ENCODE peak calls at places on chromosomes 2 and 18, in eight cellular contexts. X is mesendoderm; U is fibroblast of pulmonary artery; F is LNCaP clone FGC; Y is fibroblast of mammary gland; P is dorsolateral prefrontal cortex; M is Jurkat, Clone E6-1; W is trophoblast cell. V is an unnamed sample.

GRCh38 chr2:49901202-49901865 is 747.0 kb upstream of the FSHR start:
- DNase-seq in X (no peak), U (no peak), F (no peak), Y (no peak), P (no peak), M (no peak), W (no peak), V (no peak)

GRCh38 chr2:30756051-30756719 is 51.1 kb downstream of the CAPN13 start:
- DNase-seq in X (peak; percentile 96), U (no peak), F (peak; percentile 87), Y (no peak), P (no peak), M (no peak), W (peak; percentile 37), V (no peak)

GRCh38 chr2:39994151-39994550 is 215.1 kb upstream of the THUMPD2 start:
- DNase-seq in X (no peak), U (peak; percentile 65), F (no peak), Y (peak; percentile 90), P (no peak), M (no peak), W (no peak), V (peak; percentile 84)

GRCh38 chr18:74546751-74547530 is 12.6 kb downstream of the CNDP1 start:
- DNase-seq in X (no peak), U (peak; percentile 56), F (no peak), Y (peak; percentile 69), P (no peak), M (no peak), W (no peak), V (peak; percentile 94)

GRCh38 chr2:217864960-217865359 is 137.8 kb downstream of the TNS1 start:
- DNase-seq in X (no peak), U (no peak), F (no peak), Y (no peak), P (no peak), M (no peak), W (no peak), V (no peak)

GRCh38 chr18:79402977-79403722 is 7.4 kb downstream of the NFATC1 start:
- DNase-seq in X (no peak), U (peak; percentile 47), F (no peak), Y (no peak), P (no peak), M (no peak), W (no peak), V (peak; percentile 53)

GRCh38 chr2:218733615-218734021 is 23.0 kb downstream of the TTLL4 start:
- DNase-seq in X (no peak), U (peak; percentile 96), F (no peak), Y (peak; percentile 91), P (no peak), M (no peak), W (peak; percentile 10), V (peak; percentile 78)

GRCh38 chr18:56402872-56403516 is 235.4 kb downstream of the TXNL1 start:
- DNase-seq in X (no peak), U (peak; percentile 90), F (no peak), Y (peak; percentile 93), P (no peak), M (no peak), W (no peak), V (peak; percentile 95)

GRCh38 chr2:27221166-27221565 is 4.0 kb downstream of the CAD start:
- DNase-seq in X (no peak), U (no peak), F (no peak), Y (no peak), P (no peak), M (no peak), W (no peak), V (no peak)

GRCh38 chr2:239397856-239398470 is 2.9 kb downstream of the HDAC4 start:
- DNase-seq in X (no peak), U (no peak), F (no peak), Y (no peak), P (no peak), M (no peak), W (no peak), V (no peak)

GRCh38 chr2:3492951-3493609 is 26.3 kb downstream of the ADI1 start:
- DNase-seq in X (no peak), U (peak; percentile 91), F (no peak), Y (peak; percentile 98), P (no peak), M (no peak), W (no peak), V (peak; percentile 95)
- H3K4me3 ChIP-seq in X (no peak overlapping the region), U (peak overlapping the region; percentile 12), F (no peak overlapping the region), Y (peak overlapping the region; percentile 20), P (no peak overlapping the region), M (no peak overlapping the region), W (no peak overlapping the region), V (peak overlapping the region; percentile 53)

DNA sequence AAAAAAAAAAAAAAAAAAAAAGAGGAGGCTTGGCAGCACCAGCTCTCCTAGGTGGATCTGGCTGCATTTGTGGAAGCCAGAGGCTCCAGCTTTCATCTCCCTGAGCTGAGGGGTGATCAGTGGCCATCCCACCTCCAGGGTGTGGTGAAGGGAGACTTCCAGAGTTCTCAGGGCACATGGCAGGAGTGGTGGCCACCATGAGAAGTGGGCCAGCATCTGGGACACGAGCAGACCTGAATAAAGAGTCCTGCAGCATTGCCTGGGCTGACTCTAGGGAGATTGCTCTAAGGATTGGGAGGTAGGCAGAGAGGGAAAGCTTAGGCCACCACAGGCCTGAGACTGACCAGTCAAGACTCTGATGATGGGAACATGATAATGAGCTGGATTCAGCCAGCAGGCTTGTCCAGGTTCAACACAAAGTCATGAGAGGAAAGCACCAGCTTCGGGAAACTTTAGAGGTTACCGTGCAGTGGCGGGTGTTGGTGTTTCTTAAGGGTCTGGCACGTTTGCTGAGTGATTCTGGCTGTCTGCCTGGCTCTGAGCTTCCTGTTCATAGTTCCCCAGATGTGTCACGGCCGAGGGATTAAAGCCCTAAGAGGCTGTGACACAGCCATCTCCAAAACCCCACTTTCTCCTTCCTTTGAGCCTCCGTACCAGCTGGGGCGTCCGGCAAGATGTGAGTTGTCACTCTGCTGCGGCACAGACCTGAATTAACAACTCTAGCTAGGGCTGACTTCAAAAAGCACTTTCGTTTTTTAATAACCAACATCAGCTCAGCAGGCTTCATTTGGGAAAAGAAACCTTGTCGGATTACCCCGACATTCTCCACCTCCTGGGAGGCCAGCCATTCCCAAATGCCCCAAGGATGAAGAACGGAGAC is 38.3 kb upstream of the IL1R1 start:
- DNase-seq in X (no peak), U (peak; percentile 98), F (no peak), Y (peak; percentile 97), P (no peak), M (no peak), W (no peak), V (peak; percentile 99)
- H3K4me3 ChIP-seq in X (no peak overlapping the region), U (peak overlapping the region; percentile 82), F (no peak overlapping the region), Y (peak overlapping the region; percentile 57), P (peak overlapping the region; percentile 25), M (no peak overlapping the region), W (no peak overlapping the region), V (peak overlapping the region; percentile 79)

DNA sequence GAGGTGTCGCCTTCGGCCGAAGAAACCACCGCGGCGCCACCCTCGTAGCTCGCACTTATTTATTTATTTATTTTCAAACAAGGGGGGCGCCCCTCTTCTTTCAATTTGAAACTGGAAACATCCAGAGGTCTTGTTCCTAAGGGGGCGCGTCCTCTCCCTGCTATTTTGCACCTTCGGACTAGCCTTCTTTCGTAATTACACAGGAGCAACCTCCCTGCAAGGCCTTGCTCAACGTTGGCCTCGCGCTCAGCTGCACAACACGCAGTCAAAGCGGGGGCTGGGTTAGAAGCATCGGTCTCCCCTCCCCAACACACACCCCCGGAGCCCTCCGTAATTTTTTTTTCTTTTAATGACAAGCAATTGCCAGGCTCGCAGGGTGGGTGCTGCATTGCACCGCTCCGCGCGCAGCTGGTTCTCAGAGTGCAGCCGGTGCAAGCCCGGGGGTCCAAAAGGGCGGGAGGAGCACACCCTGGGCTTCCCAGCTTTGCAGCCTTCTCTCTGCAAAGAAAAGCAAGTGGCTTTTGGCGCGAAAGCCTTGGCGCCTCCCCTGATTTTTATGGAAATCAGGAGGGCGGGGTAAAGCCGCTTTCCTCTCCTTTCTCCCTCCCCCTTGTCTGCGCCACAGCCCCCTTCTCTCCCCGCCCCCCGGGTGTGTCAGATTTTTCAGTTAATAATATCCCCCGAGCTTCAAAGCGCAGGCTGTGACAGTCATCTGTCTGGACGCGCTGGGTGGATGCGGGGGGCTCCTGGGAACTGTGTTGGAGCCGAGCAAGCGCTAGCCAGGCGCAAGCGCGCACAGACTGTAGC is at the start of gene MYCN:
- DNase-seq in X (peak; percentile 98), U (peak; percentile 42), F (no peak), Y (peak; percentile 36), P (peak; percentile 14), M (peak; percentile 89), W (peak; percentile 79), V (peak; percentile 14)
- H3K4me3 ChIP-seq in X (peak within 1 kb of the TSS; percentile 85), U (peak within 1 kb of the TSS; percentile 33), F (no peak within 1 kb of the TSS), Y (no peak within 1 kb of the TSS), P (peak within 1 kb of the TSS; percentile 66), M (peak within 1 kb of the TSS; percentile 66), W (peak within 1 kb of the TSS; percentile 92), V (peak within 1 kb of the TSS; percentile 22)

GRCh38 chr2:99708231-99708630 is 218.4 kb upstream of the REV1 start:
- DNase-seq in X (peak; percentile 49), U (no peak), F (no peak), Y (no peak), P (peak; percentile 17), M (no peak), W (no peak), V (no peak)

GRCh38 chr2:99709229-99709628 is 219.4 kb upstream of the REV1 start:
- DNase-seq in X (no peak), U (no peak), F (no peak), Y (no peak), P (no peak), M (no peak), W (no peak), V (no peak)

GRCh38 chr2:99710720-99711612 is 221.1 kb upstream of the REV1 start:
- DNase-seq in X (peak; percentile 16), U (no peak), F (no peak), Y (no peak), P (peak; percentile 88), M (no peak), W (peak; percentile 14), V (no peak)

GRCh38 chr2:99706734-99707133 is 216.9 kb upstream of the REV1 start:
- DNase-seq in X (no peak), U (no peak), F (no peak), Y (no peak), P (no peak), M (no peak), W (no peak), V (no peak)

DNA sequence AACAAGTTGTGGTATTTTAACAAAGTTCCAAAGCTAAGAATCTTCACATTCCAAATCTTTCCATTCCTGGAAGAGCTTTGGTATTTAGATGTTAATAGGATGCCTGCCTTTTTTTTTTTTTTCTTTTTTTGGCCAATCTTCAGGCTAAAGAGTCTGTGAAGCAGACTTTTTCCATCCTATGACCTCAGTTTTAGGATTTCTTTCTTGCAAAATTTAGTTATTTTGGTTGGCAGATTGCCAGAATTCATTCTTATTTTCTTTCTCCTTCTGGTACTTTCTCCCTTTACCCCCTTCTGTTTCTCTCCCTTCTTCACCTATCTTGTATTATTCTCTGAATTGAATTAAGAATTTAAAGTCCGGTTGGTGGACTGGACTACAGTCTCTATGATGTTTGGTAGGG is 217.8 kb upstream of the REV1 start:
- DNase-seq in X (peak; percentile 29), U (peak; percentile 16), F (no peak), Y (peak; percentile 28), P (no peak), M (no peak), W (no peak), V (peak; percentile 26)
- H3K4me3 ChIP-seq in X (no peak overlapping the region), U (no peak overlapping the region), F (no peak overlapping the region), Y (no peak overlapping the region), P (no peak overlapping the region), M (no peak overlapping the region), W (no peak overlapping the region), V (no peak overlapping the region)

DNA sequence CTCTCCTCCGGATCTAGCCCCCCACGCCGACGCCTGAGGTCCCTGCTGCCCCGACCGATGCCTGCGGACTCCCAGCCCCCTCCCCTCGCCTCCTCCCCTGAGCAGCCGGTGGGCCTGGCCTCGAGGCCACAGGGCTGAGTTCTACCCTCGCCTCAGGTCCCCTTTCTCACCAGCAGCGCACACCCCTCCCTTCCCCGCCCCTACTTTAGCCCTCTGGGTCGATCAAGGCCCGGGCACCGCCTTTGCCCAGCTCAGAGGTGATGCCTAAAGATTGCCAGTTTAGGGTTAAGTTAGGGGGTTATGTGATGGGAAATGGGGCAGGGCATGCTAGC is 5.7 kb upstream of the SIX3 start:
- DNase-seq in X (peak; percentile 37), U (no peak), F (no peak), Y (no peak), P (no peak), M (no peak), W (no peak), V (no peak)
- H3K4me3 ChIP-seq in X (no peak overlapping the region), U (no peak overlapping the region), F (no peak overlapping the region), Y (no peak overlapping the region), P (no peak overlapping the region), M (no peak overlapping the region), W (no peak overlapping the region), V (no peak overlapping the region)